ENCODE peak calls at places on chromosomes 11 and 22, in five cellular contexts. F is astrocyte of the spinal cord, P is iPS DF 6.9, V is NCI-H69, I is neural progenitor cell. M is an unnamed sample.

GRCh38 chr11:3926458-3927095 is 71.1 kb downstream of the STIM1 start:
- DNase-seq in V (no peak), P (no peak), F (peak), I (no peak), M (no peak)

GRCh38 chr11:104784684-104785460 is 113.4 kb downstream of the CASP12 start:
- DNase-seq in I (no peak), V (no peak), P (no peak), F (no peak), M (no peak)

GRCh38 chr22:36873614-36874308 is 13.0 kb downstream of the NCF4 start:
- DNase-seq in V (peak), F (peak), P (peak), I (peak), M (peak)

GRCh38 chr11:34044664-34045485 is 6.7 kb upstream of the CAPRIN1 start:
- DNase-seq in V (peak), P (no peak), I (peak), F (peak), M (no peak)

GRCh38 chr11:28490763-28491382 is 382.7 kb downstream of the METTL15 start:
- DNase-seq in P (no peak), V (no peak), F (no peak), I (no peak), M (no peak)

GRCh38 chr11:132357811-132358572 is 987.6 kb downstream of the NTM start:
- DNase-seq in V (no peak), P (no peak), F (no peak), I (no peak), M (no peak)

GRCh38 chr11:32312865-32313403 is 122.4 kb downstream of the WT1 start:
- DNase-seq in I (peak), V (peak), P (no peak), F (peak), M (peak)

GRCh38 chr22:49934891-49935557 is 16.6 kb downstream of the CRELD2 start:
- DNase-seq in F (peak), I (peak), V (peak), P (no peak), M (no peak)

GRCh38 chr11:75784085-75784478 is 15.5 kb downstream of the DGAT2 start:
- DNase-seq in I (no peak), P (no peak), V (no peak), F (no peak), M (no peak)

GRCh38 chr11:134275534-134276395 is at the start of gene GLB1L3:
- DNase-seq in F (no peak), P (no peak), I (peak), V (peak), M (peak)

GRCh38 chr22:31616315-31616980 is 45.6 kb downstream of the PISD start:
- DNase-seq in F (no peak), V (no peak), I (no peak), P (no peak), M (no peak)

GRCh38 chr22:49583341-49583740 is 244.3 kb downstream of the BRD1 start:
- DNase-seq in I (no peak), F (no peak), P (no peak), V (no peak), M (no peak)

M was measured in NCI-H526 treated with DMSO at 0.1 percent for 48 hours.